ENCODE peak calls at places on chromosomes 2 and 18, in seven cellular contexts. N, W, M, X, T, D and G are unnamed samples.

GRCh38 chr2:236284208-236284607 is 20.0 kb upstream of the ASB18 start:
- DNase-seq in X (no peak), W (no peak), N (no peak), M (no peak), T (no peak), D (no peak), G (no peak)

GRCh38 chr18:53971331-53971730 is 253.1 kb downstream of the MBD2 start:
- DNase-seq in X (no peak), N (no peak), T (no peak), D (no peak), W (no peak), M (no peak), G (no peak)

GRCh38 chr2:188316791-188317423 is 25.2 kb downstream of the GULP1 start:
- DNase-seq in X (no peak), D (no peak), M (no peak), W (no peak), N (no peak), T (no peak), G (no peak)

GRCh38 chr18:21486905-21487437 is 113.5 kb downstream of the ESCO1 start:
- DNase-seq in X (no peak), M (no peak), T (no peak), W (no peak), D (no peak), N (no peak), G (no peak)

GRCh38 chr2:231132126-231132525 is 7.3 kb upstream of the HTR2B start:
- DNase-seq in N (no peak), W (no peak), T (peak), X (no peak), D (no peak), M (peak), G (peak)

GRCh38 chr2:96934831-96935545 is 51.4 kb downstream of the FAM178B start:
- DNase-seq in W (no peak), X (no peak), T (no peak), M (no peak), D (no peak), N (no peak), G (no peak)

GRCh38 chr2:65076345-65076710 is 20.1 kb downstream of the CEP68 start:
- DNase-seq in W (no peak), T (peak), D (peak), M (no peak), N (no peak), X (no peak), G (peak)

GRCh38 chr18:55402731-55403405 is 185.1 kb downstream of the TCF4 start:
- DNase-seq in T (peak), W (no peak), N (no peak), X (no peak), M (no peak), D (no peak), G (no peak)

GRCh38 chr2:238872628-238873400 is 24.9 kb downstream of the TWIST2 start:
- DNase-seq in M (peak), X (no peak), W (no peak), D (no peak), T (no peak), N (no peak), G (no peak)

GRCh38 chr18:23452347-23452727 is 750 bp upstream of the RIOK3 start:
- DNase-seq in M (no peak), T (no peak), N (no peak), X (no peak), D (no peak), W (no peak), G (no peak)

GRCh38 chr2:141899740-141900139 is 231.1 kb downstream of the LRP1B start:
- DNase-seq in W (no peak), T (no peak), M (peak), N (no peak), D (no peak), X (no peak), G (no peak)

DNA sequence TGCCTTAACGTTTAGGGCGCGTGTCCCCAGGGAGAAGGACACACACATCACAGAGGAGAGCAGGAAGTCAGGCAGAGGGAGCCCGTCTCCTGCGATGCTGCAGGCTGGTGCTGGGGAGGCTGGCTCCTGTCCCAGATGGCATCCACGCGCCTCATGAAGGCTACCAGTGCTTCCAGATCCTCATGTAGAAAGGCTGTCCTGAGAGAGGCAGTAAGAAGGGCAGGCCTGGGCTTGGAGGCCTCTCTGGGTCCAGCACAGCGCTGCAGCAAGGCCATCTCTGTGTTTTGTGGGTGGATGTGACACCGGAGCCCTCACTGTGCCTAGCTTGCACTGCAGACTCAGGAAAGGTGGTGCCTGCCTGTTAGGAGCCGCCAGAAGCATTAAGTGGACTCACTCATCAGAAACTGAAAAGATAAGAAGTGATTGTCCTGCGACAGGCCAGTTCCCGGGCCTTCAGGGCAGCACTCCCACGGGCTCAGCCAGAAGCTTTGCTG is 62.7 kb downstream of the FAM168B start:
- DNase-seq in X (no peak), W (no peak), D (no peak), T (no peak), M (no peak), N (no peak), G (no peak)
- H3K18ac ChIP-seq in X (no peak), W (no peak), D (no peak), T (no peak), M (no peak), N (peak), G (no peak)

DNA sequence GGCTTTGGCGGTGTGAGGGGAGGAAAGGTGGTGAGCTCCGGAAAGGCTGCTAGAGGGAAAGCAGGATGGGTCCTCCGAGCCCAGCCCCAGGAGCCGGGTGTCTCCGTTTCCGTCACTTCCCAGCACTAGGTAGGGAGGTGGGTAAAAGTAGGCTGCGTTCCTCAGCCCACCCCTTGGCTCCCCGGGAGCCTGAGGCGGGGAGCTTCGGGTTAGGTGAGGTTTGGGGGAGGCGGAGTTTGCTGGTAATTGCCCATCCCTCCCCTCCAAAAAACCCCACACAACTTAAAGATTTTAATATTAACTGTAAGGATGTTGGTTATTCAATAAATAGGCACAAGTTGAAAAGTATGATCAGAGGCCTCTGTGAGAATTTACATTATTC is 552 bp upstream of the ATF2 start:
- DNase-seq in X (no peak), D (no peak), M (no peak), N (no peak), T (no peak), W (no peak), G (no peak)
- H2BK5ac ChIP-seq in X (no peak), D (peak), M (no peak), N (no peak), T (peak), W (no peak), G (peak)

GRCh38 chr2:158496986-158497385 is 40.2 kb downstream of the PKP4 start:
- DNase-seq in X (no peak), W (no peak), N (no peak), M (no peak), T (no peak), D (no peak), G (no peak)

GRCh38 chr2:158489366-158490112 is 32.8 kb downstream of the PKP4 start:
- DNase-seq in X (no peak), W (no peak), N (no peak), M (peak), D (no peak), T (no peak), G (no peak)

GRCh38 chr2:158491072-158491471 is 34.3 kb downstream of the PKP4 start:
- DNase-seq in D (no peak), N (no peak), T (no peak), W (no peak), X (no peak), M (no peak), G (no peak)

GRCh38 chr2:158495175-158495574 is 38.4 kb downstream of the PKP4 start:
- DNase-seq in N (no peak), X (no peak), M (no peak), W (no peak), T (no peak), D (no peak), G (peak)

GRCh38 chr2:158493458-158493857 is 36.7 kb downstream of the PKP4 start:
- DNase-seq in N (no peak), X (no peak), D (no peak), M (no peak), W (no peak), T (no peak), G (peak)
- H3K18ac ChIP-seq in N (no peak), X (no peak), D (no peak), M (no peak), W (no peak), T (no peak), G (no peak)

GRCh38 chr2:80007722-80008503 is 296.6 kb downstream of the LRRTM1 start:
- DNase-seq in W (peak), D (no peak), M (peak), T (no peak), X (peak), N (peak), G (no peak)
- H2BK5ac ChIP-seq in W (no peak), D (no peak), M (no peak), T (no peak), X (no peak), N (no peak), G (no peak)

DNA sequence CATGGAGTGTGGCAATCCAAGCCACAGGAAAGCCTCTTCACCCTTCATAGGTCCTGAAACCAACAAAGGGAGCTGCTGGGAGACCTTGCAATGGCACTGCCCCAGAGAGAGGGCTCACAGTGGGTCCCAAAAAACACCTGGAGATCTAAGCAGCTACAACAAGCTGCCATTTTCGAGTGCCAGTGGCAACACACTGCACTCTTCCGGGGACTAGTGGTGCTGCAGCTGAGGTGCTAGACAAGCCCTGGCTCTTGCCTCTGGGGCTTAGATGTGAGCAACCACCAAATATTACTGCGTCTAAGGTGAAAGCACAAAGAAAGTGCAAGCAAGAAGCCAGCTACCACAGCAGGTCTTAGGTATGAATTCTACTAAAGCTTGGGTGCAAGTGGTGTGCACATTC is 192.9 kb downstream of the NOL4 start:
- DNase-seq in D (peak), T (no peak), M (peak), N (no peak), W (no peak), X (peak), G (no peak)
- H3K18ac ChIP-seq in D (no peak), T (no peak), M (no peak), N (no peak), W (no peak), X (no peak), G (no peak)

DNA sequence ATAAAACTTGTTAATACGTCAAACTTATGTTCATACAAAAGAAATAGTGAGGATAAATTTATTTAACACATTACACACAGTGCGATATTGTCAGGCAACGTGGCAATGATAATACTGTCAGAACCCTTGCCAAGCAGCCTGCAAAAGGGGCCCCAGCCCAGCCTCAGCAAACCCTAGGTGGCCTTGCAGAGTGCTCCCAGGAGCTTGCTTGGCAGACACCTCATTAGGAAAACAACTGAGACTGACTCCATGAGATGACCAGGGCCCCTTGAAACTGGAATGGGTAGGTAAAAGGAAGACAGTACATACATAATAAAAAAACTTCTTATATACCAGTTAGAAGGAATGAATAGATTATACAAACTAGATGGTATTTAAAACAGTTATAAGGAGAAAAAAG is 136.6 kb upstream of the EPC2 start:
- DNase-seq in X (peak), D (no peak), T (no peak), M (peak), W (no peak), N (no peak), G (no peak)
- H2BK5ac ChIP-seq in X (no peak), D (no peak), T (no peak), M (no peak), W (no peak), N (no peak), G (no peak)

GRCh38 chr2:99875627-99876026 is 266.8 kb downstream of the AFF3 start:
- DNase-seq in D (no peak), W (no peak), M (no peak), T (no peak), N (no peak), X (no peak), G (no peak)

GRCh38 chr2:99878951-99879350 is 263.4 kb downstream of the AFF3 start:
- DNase-seq in N (no peak), X (no peak), W (no peak), M (no peak), D (peak), T (peak), G (peak)

GRCh38 chr2:99877963-99878362 is 264.4 kb downstream of the AFF3 start:
- DNase-seq in W (no peak), M (no peak), D (no peak), N (no peak), X (no peak), T (peak), G (no peak)

GRCh38 chr2:99879481-99879880 is 262.9 kb downstream of the AFF3 start:
- DNase-seq in W (no peak), N (no peak), X (no peak), T (peak), M (no peak), D (no peak), G (peak)

DNA sequence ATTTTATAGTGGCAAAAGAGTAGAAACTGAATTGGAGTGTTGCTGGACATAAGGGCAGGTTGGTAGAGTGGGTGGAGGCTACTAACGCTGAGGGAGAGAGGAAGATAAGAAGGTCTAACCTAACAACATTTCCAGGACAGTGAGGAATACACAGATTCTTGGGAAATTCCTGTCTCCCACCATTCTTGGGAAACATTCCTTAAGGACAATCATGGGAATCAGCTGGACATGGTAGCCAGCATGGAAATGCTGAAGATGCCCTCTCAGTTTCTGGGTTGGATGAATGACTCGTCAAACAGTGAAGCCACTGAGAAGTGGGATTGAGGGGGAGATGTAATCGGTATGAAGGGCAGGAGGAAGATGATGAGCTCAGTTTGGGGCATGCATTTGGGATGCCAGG is 265.4 kb downstream of the AFF3 start:
- DNase-seq in N (no peak), D (no peak), X (no peak), W (no peak), T (peak), M (peak), G (no peak)
- H3K18ac ChIP-seq in N (no peak), D (no peak), X (no peak), W (no peak), T (peak), M (no peak), G (peak)

GRCh38 chr2:170475878-170476277 is 239.3 kb upstream of the SP5 start:
- DNase-seq in W (no peak), X (no peak), M (peak), N (no peak), D (no peak), T (no peak), G (no peak)
- H2BK5ac ChIP-seq in W (no peak), X (no peak), M (no peak), N (no peak), D (no peak), T (no peak), G (no peak)

DNA sequence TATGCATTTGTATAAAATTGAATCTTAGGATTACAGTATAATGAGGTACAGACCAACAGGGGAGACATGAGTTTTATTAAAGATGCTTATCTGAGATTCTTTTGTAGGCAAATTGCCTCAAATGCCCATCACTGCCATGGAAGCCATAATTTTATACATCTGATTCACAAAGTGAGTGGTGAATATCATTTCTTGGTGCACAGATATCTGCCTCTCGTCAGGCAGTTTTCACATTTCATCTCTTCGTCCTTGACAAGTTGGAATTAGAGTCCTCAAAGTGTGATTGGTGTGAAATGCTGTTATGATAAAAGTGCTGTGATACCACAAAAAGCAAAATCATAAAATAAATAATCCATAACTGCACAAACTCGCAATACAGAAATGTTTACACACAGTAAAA is 1602.8 kb upstream of the DDX18 start:
- DNase-seq in D (no peak), T (no peak), N (no peak), M (no peak), W (no peak), X (no peak), G (no peak)
- H3K18ac ChIP-seq in D (no peak), T (no peak), N (no peak), M (no peak), W (no peak), X (no peak), G (no peak)

GRCh38 chr18:62918361-62918760 is 203.0 kb downstream of the PHLPP1 start:
- DNase-seq in D (no peak), X (no peak), N (no peak), T (no peak), W (no peak), M (peak), G (no peak)
- H2BK5ac ChIP-seq in D (no peak), X (no peak), N (no peak), T (no peak), W (no peak), M (no peak), G (no peak)